ENCODE peak calls at places on chromosome 18, in nine cellular contexts. One of them, this sample, is unnamed.

GRCh38 chr18:21740474-21740723 is 193 bp upstream of the MIB1 start:
- DNase-seq in adrenal gland: peak; percentile 98
- DNase-seq in neural progenitor cell: no peak
- DNase-seq in SJSA1: no peak
- DNase-seq in AG04449: peak; percentile 68
- DNase-seq in breast epithelium: peak; percentile 98
- DNase-seq in colonic mucosa: peak; percentile 99
- DNase-seq in HepG2: peak; percentile 92
- DNase-seq in uterus: no peak
- DNase-seq in this sample: peak; percentile 87

GRCh38 chr18:55795101-55795669 is 207.2 kb upstream of the TCF4 start:
- DNase-seq in adrenal gland: no peak
- DNase-seq in neural progenitor cell: no peak
- DNase-seq in SJSA1: no peak
- DNase-seq in AG04449: no peak
- DNase-seq in breast epithelium: no peak
- DNase-seq in colonic mucosa: no peak
- DNase-seq in HepG2: no peak
- DNase-seq in uterus: no peak
- DNase-seq in this sample: no peak

GRCh38 chr18:63444567-63444966 is 22.3 kb upstream of the VPS4B start:
- DNase-seq in adrenal gland: no peak
- DNase-seq in neural progenitor cell: no peak
- DNase-seq in SJSA1: no peak
- DNase-seq in AG04449: peak; percentile 66
- DNase-seq in breast epithelium: no peak
- DNase-seq in colonic mucosa: peak; percentile 4
- DNase-seq in HepG2: no peak
- DNase-seq in uterus: no peak
- DNase-seq in this sample: peak; percentile 97

GRCh38 chr18:46942646-46943045 is 25.2 kb downstream of the KATNAL2 start:
- DNase-seq in adrenal gland: no peak
- DNase-seq in neural progenitor cell: no peak
- DNase-seq in SJSA1: no peak
- DNase-seq in AG04449: no peak
- DNase-seq in breast epithelium: no peak
- DNase-seq in colonic mucosa: no peak
- DNase-seq in HepG2: no peak
- DNase-seq in uterus: no peak
- DNase-seq in this sample: no peak

GRCh38 chr18:22056962-22057361 is 112.4 kb upstream of the GATA6 start:
- DNase-seq in adrenal gland: no peak
- DNase-seq in neural progenitor cell: no peak
- DNase-seq in SJSA1: no peak
- DNase-seq in AG04449: no peak
- DNase-seq in breast epithelium: no peak
- DNase-seq in colonic mucosa: no peak
- DNase-seq in HepG2: no peak
- DNase-seq in uterus: no peak
- DNase-seq in this sample: no peak

GRCh38 chr18:45014047-45014501 is 333.4 kb downstream of the SETBP1 start:
- DNase-seq in adrenal gland: peak; percentile 13
- DNase-seq in neural progenitor cell: peak; percentile 32
- DNase-seq in SJSA1: peak; percentile 64
- DNase-seq in AG04449: peak; percentile 53
- DNase-seq in breast epithelium: no peak
- DNase-seq in colonic mucosa: no peak
- DNase-seq in HepG2: no peak
- DNase-seq in uterus: peak; percentile 69
- DNase-seq in this sample: peak; percentile 80

GRCh38 chr18:45221363-45221762 is 393.9 kb upstream of the SLC14A2 start:
- DNase-seq in adrenal gland: no peak
- DNase-seq in neural progenitor cell: no peak
- DNase-seq in SJSA1: peak; percentile 13
- DNase-seq in AG04449: no peak
- DNase-seq in breast epithelium: no peak
- DNase-seq in colonic mucosa: no peak
- DNase-seq in HepG2: no peak
- DNase-seq in uterus: no peak
- DNase-seq in this sample: no peak

GRCh38 chr18:56983275-56983992 is 163.5 kb upstream of the BOD1L2 start:
- DNase-seq in adrenal gland: no peak
- DNase-seq in neural progenitor cell: no peak
- DNase-seq in SJSA1: no peak
- DNase-seq in AG04449: no peak
- DNase-seq in breast epithelium: no peak
- DNase-seq in colonic mucosa: no peak
- DNase-seq in HepG2: no peak
- DNase-seq in uterus: no peak
- DNase-seq in this sample: no peak

GRCh38 chr18:45777393-45777792 is 48.1 kb upstream of the SIGLEC15 start:
- DNase-seq in adrenal gland: no peak
- DNase-seq in neural progenitor cell: no peak
- DNase-seq in SJSA1: peak; percentile 89
- DNase-seq in AG04449: peak; percentile 84
- DNase-seq in breast epithelium: no peak
- DNase-seq in colonic mucosa: no peak
- DNase-seq in HepG2: no peak
- DNase-seq in uterus: no peak
- DNase-seq in this sample: peak; percentile 77

GRCh38 chr18:10560457-10561045 is 34.7 kb downstream of the NAPG start:
- DNase-seq in adrenal gland: peak; percentile 89
- DNase-seq in neural progenitor cell: peak; percentile 83
- DNase-seq in SJSA1: peak; percentile 57
- DNase-seq in AG04449: no peak
- DNase-seq in breast epithelium: peak; percentile 68
- DNase-seq in colonic mucosa: peak; percentile 80
- DNase-seq in HepG2: peak; percentile 63
- DNase-seq in uterus: peak; percentile 63
- DNase-seq in this sample: peak; percentile 26
- H3K4me3 ChIP-seq in adrenal gland: no peak overlapping the region
- H3K4me3 ChIP-seq in neural progenitor cell: no peak overlapping the region
- H3K4me3 ChIP-seq in SJSA1: no peak overlapping the region
- H3K4me3 ChIP-seq in AG04449: peak overlapping the region; percentile 25
- H3K4me3 ChIP-seq in breast epithelium: peak overlapping the region; percentile 20
- H3K4me3 ChIP-seq in colonic mucosa: no peak overlapping the region
- H3K4me3 ChIP-seq in HepG2: no peak overlapping the region
- H3K4me3 ChIP-seq in uterus: no peak overlapping the region
- H3K4me3 ChIP-seq in this sample: peak overlapping the region; percentile 25

GRCh38 chr18:28425886-28426285 is 249.0 kb upstream of the CDH2 start:
- DNase-seq in adrenal gland: no peak
- DNase-seq in neural progenitor cell: no peak
- DNase-seq in SJSA1: no peak
- DNase-seq in AG04449: no peak
- DNase-seq in breast epithelium: no peak
- DNase-seq in colonic mucosa: no peak
- DNase-seq in HepG2: no peak
- DNase-seq in uterus: no peak
- DNase-seq in this sample: no peak

GRCh38 chr18:28422577-28422976 is 245.6 kb upstream of the CDH2 start:
- DNase-seq in adrenal gland: no peak
- DNase-seq in neural progenitor cell: no peak
- DNase-seq in SJSA1: no peak
- DNase-seq in AG04449: no peak
- DNase-seq in breast epithelium: no peak
- DNase-seq in colonic mucosa: no peak
- DNase-seq in HepG2: no peak
- DNase-seq in uterus: no peak
- DNase-seq in this sample: no peak
- H3K4me3 ChIP-seq in adrenal gland: no peak overlapping the region
- H3K4me3 ChIP-seq in neural progenitor cell: no peak overlapping the region
- H3K4me3 ChIP-seq in SJSA1: no peak overlapping the region
- H3K4me3 ChIP-seq in AG04449: no peak overlapping the region
- H3K4me3 ChIP-seq in breast epithelium: no peak overlapping the region
- H3K4me3 ChIP-seq in colonic mucosa: no peak overlapping the region
- H3K4me3 ChIP-seq in HepG2: no peak overlapping the region
- H3K4me3 ChIP-seq in uterus: no peak overlapping the region
- H3K4me3 ChIP-seq in this sample: no peak overlapping the region

DNA sequence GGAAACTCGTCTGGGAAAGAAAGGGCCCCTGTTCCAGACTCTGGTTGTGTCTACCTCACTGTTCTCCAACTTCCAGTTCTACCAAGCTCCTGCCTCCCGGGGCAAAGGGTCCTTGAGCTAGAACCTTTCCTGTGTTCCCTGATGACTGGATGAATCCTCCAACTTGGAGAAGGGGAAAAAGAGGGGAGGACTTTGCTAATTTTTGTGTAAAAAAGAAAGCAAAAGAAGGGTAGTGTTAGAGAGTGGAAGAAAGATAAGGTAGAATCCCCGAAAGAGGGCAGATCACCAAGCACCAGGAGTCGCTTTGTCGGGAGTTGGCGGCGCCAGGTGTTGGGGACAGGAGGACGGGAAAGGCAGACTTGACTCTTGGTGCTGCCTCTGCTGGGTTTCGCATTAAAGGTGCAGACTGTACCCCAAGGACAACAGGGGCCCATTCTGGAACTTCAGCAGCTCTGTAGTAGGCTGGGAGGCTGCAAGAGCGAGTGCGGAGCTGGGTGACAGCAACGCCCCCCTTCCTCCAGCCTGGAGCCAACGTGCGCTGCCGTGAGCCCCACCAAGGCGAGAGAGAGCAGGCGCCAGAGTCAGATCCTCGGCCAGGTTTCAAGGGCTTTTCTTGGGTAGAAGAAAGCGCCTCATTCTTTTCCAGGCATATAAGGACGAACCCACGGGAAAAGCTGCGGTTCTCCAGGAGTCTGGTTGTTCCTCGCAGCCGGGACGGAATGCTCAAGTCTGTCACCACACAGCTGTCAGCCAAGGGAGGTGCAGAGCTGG is 1.7 kb downstream of the DOK6 start:
- DNase-seq in adrenal gland: no peak
- DNase-seq in neural progenitor cell: peak; percentile 42
- DNase-seq in SJSA1: no peak
- DNase-seq in AG04449: no peak
- DNase-seq in breast epithelium: no peak
- DNase-seq in colonic mucosa: no peak
- DNase-seq in HepG2: peak; percentile 7
- DNase-seq in uterus: no peak
- DNase-seq in this sample: no peak
- H3K4me3 ChIP-seq in adrenal gland: no peak overlapping the region
- H3K4me3 ChIP-seq in neural progenitor cell: peak overlapping the region; percentile 70
- H3K4me3 ChIP-seq in SJSA1: no peak overlapping the region
- H3K4me3 ChIP-seq in AG04449: no peak overlapping the region
- H3K4me3 ChIP-seq in breast epithelium: peak overlapping the region; percentile 48
- H3K4me3 ChIP-seq in colonic mucosa: peak overlapping the region; percentile 30
- H3K4me3 ChIP-seq in HepG2: peak overlapping the region; percentile 82
- H3K4me3 ChIP-seq in uterus: peak overlapping the region; percentile 40
- H3K4me3 ChIP-seq in this sample: peak overlapping the region; percentile 54

GRCh38 chr18:26579941-26580618 is 31.7 kb upstream of the KCTD1 start:
- DNase-seq in adrenal gland: peak; percentile 4
- DNase-seq in neural progenitor cell: no peak
- DNase-seq in SJSA1: no peak
- DNase-seq in AG04449: no peak
- DNase-seq in breast epithelium: no peak
- DNase-seq in colonic mucosa: peak; percentile 41
- DNase-seq in HepG2: peak; percentile 15
- DNase-seq in uterus: no peak
- DNase-seq in this sample: no peak

GRCh38 chr18:26575865-26576217 is 27.5 kb upstream of the KCTD1 start:
- DNase-seq in adrenal gland: no peak
- DNase-seq in neural progenitor cell: no peak
- DNase-seq in SJSA1: no peak
- DNase-seq in AG04449: no peak
- DNase-seq in breast epithelium: no peak
- DNase-seq in colonic mucosa: no peak
- DNase-seq in HepG2: no peak
- DNase-seq in uterus: no peak
- DNase-seq in this sample: no peak

GRCh38 chr18:26574958-26575864 is 26.9 kb upstream of the KCTD1 start:
- DNase-seq in adrenal gland: peak; percentile 58
- DNase-seq in neural progenitor cell: peak; percentile 66
- DNase-seq in SJSA1: peak; percentile 36
- DNase-seq in AG04449: peak; percentile 14
- DNase-seq in breast epithelium: peak; percentile 60
- DNase-seq in colonic mucosa: peak; percentile 44
- DNase-seq in HepG2: peak; percentile 52
- DNase-seq in uterus: no peak
- DNase-seq in this sample: peak; percentile 43
- H3K4me3 ChIP-seq in adrenal gland: no peak overlapping the region
- H3K4me3 ChIP-seq in neural progenitor cell: peak overlapping the region; percentile 39
- H3K4me3 ChIP-seq in SJSA1: peak overlapping the region; percentile 22
- H3K4me3 ChIP-seq in AG04449: peak overlapping the region; percentile 46
- H3K4me3 ChIP-seq in breast epithelium: peak overlapping the region; percentile 28
- H3K4me3 ChIP-seq in colonic mucosa: peak overlapping the region; percentile 16
- H3K4me3 ChIP-seq in HepG2: peak overlapping the region; percentile 50
- H3K4me3 ChIP-seq in uterus: peak overlapping the region; percentile 11
- H3K4me3 ChIP-seq in this sample: peak overlapping the region; percentile 55

GRCh38 chr18:35242426-35242825 is 1.6 kb downstream of the ZNF397 start:
- DNase-seq in adrenal gland: no peak
- DNase-seq in neural progenitor cell: no peak
- DNase-seq in SJSA1: no peak
- DNase-seq in AG04449: no peak
- DNase-seq in breast epithelium: no peak
- DNase-seq in colonic mucosa: no peak
- DNase-seq in HepG2: no peak
- DNase-seq in uterus: no peak
- DNase-seq in this sample: no peak
- H3K4me3 ChIP-seq in adrenal gland: no peak overlapping the region
- H3K4me3 ChIP-seq in neural progenitor cell: peak overlapping the region; percentile 75
- H3K4me3 ChIP-seq in SJSA1: no peak overlapping the region
- H3K4me3 ChIP-seq in AG04449: no peak overlapping the region
- H3K4me3 ChIP-seq in breast epithelium: no peak overlapping the region
- H3K4me3 ChIP-seq in colonic mucosa: no peak overlapping the region
- H3K4me3 ChIP-seq in HepG2: no peak overlapping the region
- H3K4me3 ChIP-seq in uterus: no peak overlapping the region
- H3K4me3 ChIP-seq in this sample: no peak overlapping the region

GRCh38 chr18:79677840-79678239 is 1.8 kb upstream of the CTDP1 start:
- DNase-seq in adrenal gland: no peak
- DNase-seq in neural progenitor cell: no peak
- DNase-seq in SJSA1: no peak
- DNase-seq in AG04449: no peak
- DNase-seq in breast epithelium: no peak
- DNase-seq in colonic mucosa: no peak
- DNase-seq in HepG2: no peak
- DNase-seq in uterus: no peak
- DNase-seq in this sample: no peak
- H3K4me3 ChIP-seq in adrenal gland: no peak overlapping the region
- H3K4me3 ChIP-seq in neural progenitor cell: peak overlapping the region; percentile 92
- H3K4me3 ChIP-seq in SJSA1: no peak overlapping the region
- H3K4me3 ChIP-seq in AG04449: peak overlapping the region; percentile 90
- H3K4me3 ChIP-seq in breast epithelium: no peak overlapping the region
- H3K4me3 ChIP-seq in colonic mucosa: no peak overlapping the region
- H3K4me3 ChIP-seq in HepG2: peak overlapping the region; percentile 90
- H3K4me3 ChIP-seq in uterus: no peak overlapping the region
- H3K4me3 ChIP-seq in this sample: peak overlapping the region; percentile 74

DNA sequence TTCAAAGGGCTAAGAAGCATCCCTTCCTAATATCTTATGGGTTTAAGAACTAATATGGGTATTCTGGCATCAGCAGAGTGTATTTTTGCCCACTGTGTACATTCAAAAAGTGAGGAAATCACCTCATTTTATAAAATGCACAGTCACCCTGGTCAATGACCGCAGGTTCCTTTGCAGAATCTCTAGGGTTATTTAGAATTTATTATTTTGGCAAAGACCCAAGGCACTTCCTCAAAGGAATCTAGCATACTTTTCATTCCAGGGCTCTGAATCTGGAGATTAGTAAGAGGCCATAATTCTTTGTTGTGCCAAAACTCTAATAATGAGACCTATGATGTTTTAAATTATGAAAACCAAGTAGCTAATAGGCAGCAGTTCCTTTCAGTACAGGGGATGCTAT is 27.2 kb upstream of the CDH2 start:
- DNase-seq in adrenal gland: peak; percentile 16
- DNase-seq in neural progenitor cell: no peak
- DNase-seq in SJSA1: peak; percentile 83
- DNase-seq in AG04449: peak; percentile 63
- DNase-seq in breast epithelium: no peak
- DNase-seq in colonic mucosa: no peak
- DNase-seq in HepG2: no peak
- DNase-seq in uterus: no peak
- DNase-seq in this sample: peak; percentile 57
- H3K4me3 ChIP-seq in adrenal gland: no peak overlapping the region
- H3K4me3 ChIP-seq in neural progenitor cell: no peak overlapping the region
- H3K4me3 ChIP-seq in SJSA1: no peak overlapping the region
- H3K4me3 ChIP-seq in AG04449: no peak overlapping the region
- H3K4me3 ChIP-seq in breast epithelium: no peak overlapping the region
- H3K4me3 ChIP-seq in colonic mucosa: no peak overlapping the region
- H3K4me3 ChIP-seq in HepG2: no peak overlapping the region
- H3K4me3 ChIP-seq in uterus: no peak overlapping the region
- H3K4me3 ChIP-seq in this sample: no peak overlapping the region